ENCODE peak calls at places on chromosomes 7 and 10, in five cellular contexts. One of them, this sample, is unnamed.

GRCh38 chr10:101144053-101144452 is 13.0 kb downstream of the TLX1 start:
- DNase-seq in HFFc6: no peak
- DNase-seq in T-cell: no peak
- DNase-seq in cardiac fibroblast: no peak
- DNase-seq in dorsolateral prefrontal cortex: no peak
- DNase-seq in this sample: no peak

GRCh38 chr7:114988755-114989154 is 66.9 kb downstream of the MDFIC start:
- DNase-seq in HFFc6: peak
- DNase-seq in T-cell: no peak
- DNase-seq in cardiac fibroblast: peak
- DNase-seq in dorsolateral prefrontal cortex: no peak
- DNase-seq in this sample: no peak

GRCh38 chr10:125175807-125176206 is 15.4 kb upstream of the CTBP2 start:
- DNase-seq in HFFc6: no peak
- DNase-seq in T-cell: no peak
- DNase-seq in cardiac fibroblast: no peak
- DNase-seq in dorsolateral prefrontal cortex: no peak
- DNase-seq in this sample: no peak

GRCh38 chr10:91996266-91996665 is 72.7 kb downstream of the BTAF1 start:
- DNase-seq in HFFc6: no peak
- DNase-seq in T-cell: no peak
- DNase-seq in cardiac fibroblast: no peak
- DNase-seq in dorsolateral prefrontal cortex: no peak
- DNase-seq in this sample: no peak

GRCh38 chr10:78741541-78741940 is 327.2 kb upstream of the ZMIZ1 start:
- DNase-seq in HFFc6: no peak
- DNase-seq in T-cell: no peak
- DNase-seq in cardiac fibroblast: peak
- DNase-seq in dorsolateral prefrontal cortex: no peak
- DNase-seq in this sample: no peak

GRCh38 chr10:75037171-75038153 is 74.0 kb upstream of the SAMD8 start:
- DNase-seq in HFFc6: no peak
- DNase-seq in T-cell: no peak
- DNase-seq in cardiac fibroblast: no peak
- DNase-seq in dorsolateral prefrontal cortex: no peak
- DNase-seq in this sample: no peak

GRCh38 chr10:74677951-74678350 is 148.4 kb upstream of the KAT6B start:
- DNase-seq in HFFc6: no peak
- DNase-seq in T-cell: no peak
- DNase-seq in cardiac fibroblast: no peak
- DNase-seq in dorsolateral prefrontal cortex: no peak
- DNase-seq in this sample: no peak

GRCh38 chr10:128483216-128483615 is 357.0 kb upstream of the MKI67 start:
- DNase-seq in HFFc6: no peak
- DNase-seq in T-cell: no peak
- DNase-seq in cardiac fibroblast: no peak
- DNase-seq in dorsolateral prefrontal cortex: no peak
- DNase-seq in this sample: no peak

GRCh38 chr10:21363753-21364104 is 161.8 kb downstream of the SKIDA1 start:
- DNase-seq in HFFc6: no peak
- DNase-seq in T-cell: no peak
- DNase-seq in cardiac fibroblast: no peak
- DNase-seq in dorsolateral prefrontal cortex: no peak
- DNase-seq in this sample: no peak

GRCh38 chr7:133134810-133135209 is 52.9 kb upstream of the CHCHD3 start:
- DNase-seq in HFFc6: no peak
- DNase-seq in T-cell: no peak
- DNase-seq in cardiac fibroblast: no peak
- DNase-seq in dorsolateral prefrontal cortex: no peak
- DNase-seq in this sample: no peak

GRCh38 chr10:18474111-18474455 is 177.3 kb downstream of the NSUN6 start:
- DNase-seq in HFFc6: no peak
- DNase-seq in T-cell: no peak
- DNase-seq in cardiac fibroblast: no peak
- DNase-seq in dorsolateral prefrontal cortex: no peak
- DNase-seq in this sample: no peak

GRCh38 chr7:83648464-83649241 is at the start of gene SEMA3E:
- DNase-seq in HFFc6: peak
- DNase-seq in T-cell: no peak
- DNase-seq in cardiac fibroblast: peak
- DNase-seq in dorsolateral prefrontal cortex: no peak
- DNase-seq in this sample: peak

GRCh38 chr10:102322914-102323313 is 72.6 kb upstream of the NFKB2 start:
- DNase-seq in HFFc6: no peak
- DNase-seq in T-cell: peak
- DNase-seq in cardiac fibroblast: peak
- DNase-seq in dorsolateral prefrontal cortex: no peak
- DNase-seq in this sample: no peak

GRCh38 chr10:11515596-11516418 is 95.6 kb downstream of the USP6NL start:
- DNase-seq in HFFc6: peak
- DNase-seq in T-cell: peak
- DNase-seq in cardiac fibroblast: peak
- DNase-seq in dorsolateral prefrontal cortex: no peak
- DNase-seq in this sample: no peak

GRCh38 chr10:124265776-124266467 is 152.8 kb downstream of the OAT start:
- DNase-seq in HFFc6: no peak
- DNase-seq in T-cell: no peak
- DNase-seq in cardiac fibroblast: no peak
- DNase-seq in dorsolateral prefrontal cortex: no peak
- DNase-seq in this sample: no peak